ENCODE peak calls at places on chromosomes 5 and 9, in seven cellular contexts. One of them, this sample, is unnamed.

GRCh38 chr5:123810253-123810652 is 298.3 kb downstream of the CSNK1G3 start:
- DNase-seq in IMR-90: no peak
- DNase-seq in mesendoderm: no peak
- DNase-seq in mesenchymal stem cell: no peak
- DNase-seq in H9: no peak
- DNase-seq in neuronal stem cell: no peak
- DNase-seq in H1: no peak
- DNase-seq in this sample: no peak

GRCh38 chr5:151086905-151087360 is 6.1 kb upstream of the TNIP1 start:
- DNase-seq in H1: no peak
- DNase-seq in neuronal stem cell: no peak
- DNase-seq in H9: no peak
- DNase-seq in mesendoderm: no peak
- DNase-seq in IMR-90: peak; percentile 43
- DNase-seq in mesenchymal stem cell: peak; percentile 61
- DNase-seq in this sample: no peak

GRCh38 chr5:53023969-53024368 is 34.8 kb downstream of the ITGA2 start:
- DNase-seq in H9: no peak
- DNase-seq in mesendoderm: no peak
- DNase-seq in neuronal stem cell: no peak
- DNase-seq in H1: no peak
- DNase-seq in IMR-90: peak; percentile 95
- DNase-seq in mesenchymal stem cell: peak; percentile 95
- DNase-seq in this sample: no peak

GRCh38 chr5:115179068-115179958 is 9.6 kb upstream of the TRIM36 start:
- DNase-seq in neuronal stem cell: peak; percentile 54
- DNase-seq in IMR-90: no peak
- DNase-seq in H1: peak; percentile 69
- DNase-seq in mesendoderm: peak; percentile 45
- DNase-seq in mesenchymal stem cell: peak; percentile 24
- DNase-seq in H9: peak; percentile 53
- DNase-seq in this sample: peak; percentile 21

GRCh38 chr5:73296772-73297171 is 123.8 kb downstream of the TMEM174 start:
- DNase-seq in neuronal stem cell: no peak
- DNase-seq in mesendoderm: peak; percentile 41
- DNase-seq in mesenchymal stem cell: peak; percentile 83
- DNase-seq in IMR-90: peak; percentile 89
- DNase-seq in H1: no peak
- DNase-seq in H9: no peak
- DNase-seq in this sample: no peak

GRCh38 chr9:125631391-125632085 is 75.5 kb downstream of the MAPKAP1 start:
- DNase-seq in IMR-90: peak; percentile 57
- DNase-seq in mesendoderm: peak; percentile 65
- DNase-seq in neuronal stem cell: no peak
- DNase-seq in mesenchymal stem cell: peak; percentile 63
- DNase-seq in H9: no peak
- DNase-seq in H1: no peak
- DNase-seq in this sample: no peak

GRCh38 chr9:121360975-121361374 is 9.1 kb downstream of the STOM start:
- DNase-seq in H9: no peak
- DNase-seq in H1: no peak
- DNase-seq in neuronal stem cell: no peak
- DNase-seq in mesendoderm: no peak
- DNase-seq in IMR-90: peak; percentile 92
- DNase-seq in mesenchymal stem cell: peak; percentile 90
- DNase-seq in this sample: no peak

GRCh38 chr9:111909444-111909843 is 12.8 kb downstream of the UGCG start:
- DNase-seq in neuronal stem cell: no peak
- DNase-seq in IMR-90: no peak
- DNase-seq in mesenchymal stem cell: no peak
- DNase-seq in mesendoderm: no peak
- DNase-seq in H1: no peak
- DNase-seq in H9: no peak
- DNase-seq in this sample: peak; percentile 17

GRCh38 chr5:55920784-55921183 is 69.6 kb downstream of the IL31RA start:
- DNase-seq in IMR-90: no peak
- DNase-seq in H9: no peak
- DNase-seq in mesendoderm: no peak
- DNase-seq in H1: peak; percentile 37
- DNase-seq in mesenchymal stem cell: no peak
- DNase-seq in neuronal stem cell: no peak
- DNase-seq in this sample: no peak

GRCh38 chr9:21244841-21245240 is 5.0 kb upstream of the IFNA14 start:
- DNase-seq in mesendoderm: no peak
- DNase-seq in H9: no peak
- DNase-seq in neuronal stem cell: no peak
- DNase-seq in mesenchymal stem cell: no peak
- DNase-seq in IMR-90: no peak
- DNase-seq in H1: no peak
- DNase-seq in this sample: no peak
- H2BK120ac ChIP-seq in mesendoderm: no peak overlapping the region
- H2BK120ac ChIP-seq in H9: no peak overlapping the region
- H2BK120ac ChIP-seq in neuronal stem cell: no peak overlapping the region
- H2BK120ac ChIP-seq in mesenchymal stem cell: no peak overlapping the region
- H2BK120ac ChIP-seq in IMR-90: no peak overlapping the region
- H2BK120ac ChIP-seq in H1: no peak overlapping the region
- H2BK120ac ChIP-seq in this sample: no peak overlapping the region

GRCh38 chr5:136034492-136034891 is 5.7 kb downstream of the TGFBI start:
- DNase-seq in mesendoderm: no peak
- DNase-seq in IMR-90: no peak
- DNase-seq in neuronal stem cell: no peak
- DNase-seq in mesenchymal stem cell: no peak
- DNase-seq in H9: no peak
- DNase-seq in H1: no peak
- DNase-seq in this sample: no peak
- H3K4me1 ChIP-seq in mesendoderm: no peaks in the 10 kb centered on the region
- H3K4me1 ChIP-seq in IMR-90: peaks cover 21% of the 10 kb centered on the region
- H3K4me1 ChIP-seq in neuronal stem cell: no peaks in the 10 kb centered on the region
- H3K4me1 ChIP-seq in mesenchymal stem cell: peaks cover 40% of the 10 kb centered on the region
- H3K4me1 ChIP-seq in H9: no peaks in the 10 kb centered on the region
- H3K4me1 ChIP-seq in H1: no peaks in the 10 kb centered on the region
- H3K4me1 ChIP-seq in this sample: peaks cover 21% of the 10 kb centered on the region

GRCh38 chr5:156479864-156480263 is 152.9 kb downstream of the SGCD start:
- DNase-seq in mesenchymal stem cell: peak; percentile 84
- DNase-seq in H9: no peak
- DNase-seq in neuronal stem cell: no peak
- DNase-seq in mesendoderm: peak; percentile 35
- DNase-seq in H1: no peak
- DNase-seq in IMR-90: peak; percentile 92
- DNase-seq in this sample: peak; percentile 9
- H3K27ac ChIP-seq in mesenchymal stem cell: no peak overlapping the region
- H3K27ac ChIP-seq in H9: no peak overlapping the region
- H3K27ac ChIP-seq in neuronal stem cell: no peak overlapping the region
- H3K27ac ChIP-seq in mesendoderm: no peak overlapping the region
- H3K27ac ChIP-seq in H1: no peak overlapping the region
- H3K27ac ChIP-seq in IMR-90: peak overlapping the region; percentile 63
- H3K27ac ChIP-seq in this sample: no peak overlapping the region

DNA sequence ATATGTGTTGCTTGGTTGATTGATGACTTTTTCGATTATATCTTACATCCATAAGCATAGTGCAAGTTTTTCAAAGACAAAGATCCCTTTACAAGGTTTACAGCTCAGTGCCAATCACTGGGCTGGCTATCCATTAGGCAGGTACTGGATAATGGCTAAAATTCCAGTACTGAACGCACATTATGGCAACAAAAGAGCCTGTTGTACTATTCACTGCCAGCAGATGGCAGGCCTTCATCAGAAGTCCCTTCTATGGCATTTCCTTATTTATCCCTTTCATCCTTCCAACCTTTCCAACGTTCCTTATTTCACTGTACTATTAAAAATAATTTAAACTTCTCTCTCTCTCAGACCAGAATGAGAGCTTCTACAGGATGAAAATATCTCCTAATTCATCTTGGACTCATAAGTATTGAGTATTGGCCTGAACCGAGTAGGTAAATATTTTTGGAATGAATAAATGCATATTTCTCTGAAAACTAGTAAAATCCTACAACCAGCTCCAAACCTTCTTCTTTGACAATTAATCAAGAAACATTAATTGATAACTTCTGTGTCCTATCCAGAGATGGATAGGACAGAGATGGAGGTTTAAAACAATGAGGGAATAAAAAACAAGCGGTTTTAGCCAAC is 6.7 kb upstream of the WNT8A start:
- DNase-seq in mesendoderm: peak; percentile 77
- DNase-seq in H9: peak; percentile 67
- DNase-seq in mesenchymal stem cell: peak; percentile 68
- DNase-seq in IMR-90: peak; percentile 65
- DNase-seq in neuronal stem cell: peak; percentile 62
- DNase-seq in H1: peak; percentile 82
- DNase-seq in this sample: peak; percentile 85
- H2BK120ac ChIP-seq in mesendoderm: no peak overlapping the region
- H2BK120ac ChIP-seq in H9: no peak overlapping the region
- H2BK120ac ChIP-seq in mesenchymal stem cell: no peak overlapping the region
- H2BK120ac ChIP-seq in IMR-90: no peak overlapping the region
- H2BK120ac ChIP-seq in neuronal stem cell: no peak overlapping the region
- H2BK120ac ChIP-seq in H1: no peak overlapping the region
- H2BK120ac ChIP-seq in this sample: no peak overlapping the region

DNA sequence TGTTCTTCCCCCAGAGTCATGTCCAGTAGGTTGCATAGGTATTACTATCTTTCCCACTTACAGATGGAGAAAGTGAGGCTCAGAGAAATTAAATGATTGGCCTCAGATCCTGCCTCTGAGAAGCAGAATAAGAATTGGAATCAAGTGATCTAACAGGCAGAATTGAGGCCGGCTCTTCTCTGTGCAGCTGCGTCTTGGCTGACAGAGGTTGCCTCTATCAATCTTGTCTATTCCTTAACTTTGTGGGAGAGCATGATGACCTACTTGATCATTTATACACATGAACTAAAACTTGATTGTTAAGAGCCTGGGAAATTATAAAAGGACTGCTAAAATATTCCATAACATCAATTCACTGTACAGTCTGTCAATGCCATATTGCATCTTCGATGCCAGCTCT is 247.2 kb downstream of the SMARCA2 start:
- DNase-seq in H1: no peak
- DNase-seq in IMR-90: no peak
- DNase-seq in neuronal stem cell: no peak
- DNase-seq in mesenchymal stem cell: no peak
- DNase-seq in H9: no peak
- DNase-seq in mesendoderm: no peak
- DNase-seq in this sample: no peak
- H3K4me1 ChIP-seq in H1: peaks cover 2% of the 10 kb centered on the region
- H3K4me1 ChIP-seq in IMR-90: peaks cover 2% of the 10 kb centered on the region
- H3K4me1 ChIP-seq in neuronal stem cell: peaks cover 3% of the 10 kb centered on the region
- H3K4me1 ChIP-seq in mesenchymal stem cell: peaks cover 3% of the 10 kb centered on the region
- H3K4me1 ChIP-seq in H9: no peaks in the 10 kb centered on the region
- H3K4me1 ChIP-seq in mesendoderm: no peaks in the 10 kb centered on the region
- H3K4me1 ChIP-seq in this sample: no peaks in the 10 kb centered on the region

This sample was measured in trophoblast cell.